ENCODE peak calls at places on chromosomes 4 and X, in nine cellular contexts. W is neuronal stem cell, R is HL-60, N is MV-4-11, U is dermis microvascular lymphatic vessel endothelial cell, V is EL, T is heart right ventricle, A is epithelial cell of prostate, S is NCI-H524. D is an unnamed sample.

GRCh38 chrX:69153060-69153730 is 12.1 kb downstream of the PJA1 start:
- DNase-seq in W (peak; percentile 54), R (no peak), N (no peak), U (no peak), V (peak; percentile 22), T (no peak), A (no peak), S (peak; percentile 72), D (no peak)

GRCh38 chr4:55010550-55010949 is 114.8 kb downstream of the KDR start:
- DNase-seq in W (no peak), R (no peak), N (no peak), U (no peak), V (no peak), T (no peak), A (no peak), S (no peak), D (no peak)

GRCh38 chrX:2498781-2499302 is 1.9 kb downstream of the DHRSX start:
- DNase-seq in W (no peak), R (peak; percentile 47), N (no peak), U (no peak), V (peak; percentile 28), T (peak; percentile 41), A (no peak), S (no peak), D (no peak)

GRCh38 chr4:110959041-110959643 is 336.3 kb upstream of the PITX2 start:
- DNase-seq in W (no peak), R (no peak), N (no peak), U (peak; percentile 6), V (peak; percentile 29), T (no peak), A (no peak), S (no peak), D (no peak)

GRCh38 chr4:2244947-2245786 is 3.2 kb upstream of the HAUS3 start:
- DNase-seq in W (no peak), R (no peak), N (no peak), U (no peak), V (no peak), T (no peak), A (no peak), S (no peak), D (no peak)

GRCh38 chrX:115192244-115192700 is 3.1 kb downstream of the RBMXL3 start:
- DNase-seq in W (no peak), R (no peak), N (no peak), U (no peak), V (no peak), T (no peak), A (no peak), S (no peak), D (no peak)

GRCh38 chr4:86626066-86626465 is 32.0 kb downstream of the PTPN13 start:
- DNase-seq in W (no peak), R (no peak), N (no peak), U (no peak), V (no peak), T (no peak), A (no peak), S (no peak), D (no peak)

GRCh38 chr4:168162604-168163003 is 70.3 kb downstream of the ANXA10 start:
- DNase-seq in W (no peak), R (no peak), N (no peak), U (no peak), V (peak; percentile 47), T (no peak), A (peak; percentile 31), S (no peak), D (no peak)

GRCh38 chrX:80808160-80808735 is 1.4 kb downstream of the BRWD3 start:
- DNase-seq in W (peak; percentile 51), R (peak; percentile 80), N (peak; percentile 80), U (peak; percentile 82), V (peak; percentile 75), T (peak; percentile 79), A (no peak), S (peak; percentile 84), D (peak; percentile 88)

GRCh38 chr4:113141901-113142346 is 92.5 kb downstream of the ANK2 start:
- DNase-seq in W (no peak), R (no peak), N (no peak), U (no peak), V (peak; percentile 76), T (no peak), A (no peak), S (no peak), D (no peak)

GRCh38 chr4:23279377-23279988 is 586.7 kb downstream of the GBA3 start:
- DNase-seq in W (no peak), R (no peak), N (no peak), U (no peak), V (no peak), T (no peak), A (no peak), S (no peak), D (no peak)

GRCh38 chr4:36677122-36677521 is 395.7 kb downstream of the DTHD1 start:
- DNase-seq in W (no peak), R (no peak), N (no peak), U (no peak), V (no peak), T (no peak), A (no peak), S (peak; percentile 58), D (no peak)

GRCh38 chr4:41258783-41259182 is 2.1 kb downstream of the UCHL1 start:
- DNase-seq in W (no peak), R (no peak), N (no peak), U (peak; percentile 70), V (peak; percentile 73), T (no peak), A (peak; percentile 31), S (peak; percentile 53), D (peak; percentile 32)

GRCh38 chrX:103878466-103879151 is 46.6 kb upstream of the RAB9B start:
- DNase-seq in W (no peak), R (no peak), N (no peak), U (peak; percentile 10), V (peak; percentile 86), T (peak; percentile 11), A (peak; percentile 12), S (no peak), D (no peak)

GRCh38 chr4:103754844-103755243 is 35.1 kb upstream of the TACR3 start:
- DNase-seq in W (no peak), R (peak; percentile 9), N (no peak), U (peak; percentile 50), V (no peak), T (no peak), A (peak; percentile 56), S (no peak), D (no peak)

GRCh38 chr4:1041936-1042330 is 30.5 kb downstream of the FGFRL1 start:
- DNase-seq in W (no peak), R (no peak), N (no peak), U (no peak), V (no peak), T (no peak), A (no peak), S (no peak), D (no peak)

GRCh38 chr4:36255575-36255974 is 11.3 kb upstream of the ARAP2 start:
- DNase-seq in W (no peak), R (peak; percentile 74), N (peak; percentile 83), U (no peak), V (no peak), T (no peak), A (no peak), S (no peak), D (no peak)

GRCh38 chrX:72052415-72053090 is 79.2 kb downstream of the RTL5 start:
- DNase-seq in W (no peak), R (no peak), N (no peak), U (peak; percentile 67), V (no peak), T (no peak), A (no peak), S (no peak), D (no peak)

GRCh38 chr4:164039482-164039881 is 545.0 kb downstream of the TMA16 start:
- DNase-seq in W (no peak), R (no peak), N (no peak), U (no peak), V (no peak), T (no peak), A (no peak), S (no peak), D (no peak)

GRCh38 chrX:46840946-46841740 is 4.3 kb downstream of the RP2 start:
- DNase-seq in W (no peak), R (no peak), N (no peak), U (peak; percentile 4), V (peak; percentile 30), T (peak; percentile 22), A (no peak), S (peak; percentile 4), D (no peak)

GRCh38 chr4:54403700-54404453 is 174.8 kb downstream of the PDGFRA start:
- DNase-seq in W (no peak), R (no peak), N (no peak), U (no peak), V (no peak), T (no peak), A (no peak), S (no peak), D (no peak)